ENCODE peak calls at places on chromosomes 3 and 15, in four cellular contexts. L is right cardiac atrium, D is IMR-90, R is fibroblast of lung. B is an unnamed sample.

GRCh38 chr15:68307131-68307928 is 29.8 kb downstream of the FEM1B start:
- DNase-seq in L (no peak), D (no peak), R (no peak), B (no peak)

GRCh38 chr3:40869013-40869412 is 330.3 kb upstream of the CTNNB1 start:
- DNase-seq in L (no peak), D (no peak), R (no peak), B (no peak)

GRCh38 chr3:11847607-11848006 is 922 bp upstream of the TAMM41 start:
- DNase-seq in L (no peak), D (no peak), R (no peak), B (no peak)

GRCh38 chr3:38634133-38634532 is 15.4 kb downstream of the SCN5A start:
- DNase-seq in L (no peak), D (peak), R (no peak), B (no peak)

GRCh38 chr3:133956333-133956732 is 60.7 kb upstream of the RAB6B start:
- DNase-seq in L (peak), D (no peak), R (no peak), B (no peak)

GRCh38 chr3:79369306-79369705 is 398.5 kb downstream of the ROBO1 start:
- DNase-seq in L (no peak), D (peak), R (peak), B (no peak)

GRCh38 chr3:149638401-149639092 is 19.3 kb downstream of the WWTR1 start:
- DNase-seq in L (no peak), D (peak), R (peak), B (no peak)

GRCh38 chr3:172869356-172869755 is 118.8 kb downstream of the ECT2 start:
- DNase-seq in L (no peak), D (no peak), R (peak), B (no peak)

GRCh38 chr3:102715030-102715697 is 280.3 kb downstream of the ZPLD1 start:
- DNase-seq in L (no peak), D (no peak), R (peak), B (no peak)

GRCh38 chr15:52481915-52482314 is 46.8 kb downstream of the MYO5A start:
- DNase-seq in L (no peak), D (peak), R (peak), B (no peak)

GRCh38 chr3:129938140-129938930 is 36.2 kb upstream of the TRH start:
- DNase-seq in L (no peak), D (no peak), R (no peak), B (peak)

GRCh38 chr3:71076361-71076997 is 507.0 kb downstream of the FOXP1 start:
- DNase-seq in L (no peak), D (peak), R (peak), B (no peak)

GRCh38 chr15:90481023-90481422 is 48.7 kb upstream of the CRTC3 start:
- DNase-seq in L (no peak), D (no peak), R (no peak), B (no peak)

GRCh38 chr15:68379759-68380290 is 52.1 kb downstream of the ITGA11 start:
- DNase-seq in L (peak), D (peak), R (peak), B (peak)

GRCh38 chr3:179067839-179068238 is 3.8 kb downstream of the ZMAT3 start:
- DNase-seq in L (no peak), D (no peak), R (peak), B (no peak)

GRCh38 chr15:73945109-73945508 is 18.8 kb downstream of the LOXL1 start:
- DNase-seq in L (no peak), D (no peak), R (no peak), B (no peak)

GRCh38 chr15:39273805-39274411 is 307.0 kb upstream of the THBS1 start:
- DNase-seq in L (no peak), D (peak), R (peak), B (no peak)

GRCh38 chr3:152021951-152022461 is 148.6 kb downstream of the SUCNR1 start:
- DNase-seq in L (no peak), D (peak), R (peak), B (no peak)

GRCh38 chr3:9809615-9810356 is at the start of gene TTLL3:
- DNase-seq in L (peak), D (peak), R (peak), B (peak)

GRCh38 chr3:186141776-186142175 is 32.9 kb upstream of the ETV5 start:
- DNase-seq in L (no peak), D (no peak), R (no peak), B (no peak)

GRCh38 chr3:152069871-152070270 is 196.4 kb downstream of the SUCNR1 start:
- DNase-seq in L (no peak), D (peak), R (no peak), B (no peak)

GRCh38 chr15:40029979-40030893 is 8.7 kb downstream of the SRP14 start:
- DNase-seq in L (no peak), D (peak), R (peak), B (no peak)

GRCh38 chr3:145013931-145014330 is 1042.3 kb downstream of the DIPK2A start:
- DNase-seq in L (no peak), D (no peak), R (peak), B (no peak)

GRCh38 chr3:103818800-103819199 is 1384.0 kb downstream of the ZPLD1 start:
- DNase-seq in L (no peak), D (no peak), R (no peak), B (no peak)
- H3K27ac ChIP-seq in L (no peak), D (no peak), R (no peak), B (no peak)

GRCh38 chr15:98541519-98541918 is 106.8 kb upstream of the IGF1R start:
- DNase-seq in L (no peak), D (peak), R (peak), B (no peak)
- H3K4me3 ChIP-seq in L (no peak), D (no peak), R (no peak), B (no peak)

DNA sequence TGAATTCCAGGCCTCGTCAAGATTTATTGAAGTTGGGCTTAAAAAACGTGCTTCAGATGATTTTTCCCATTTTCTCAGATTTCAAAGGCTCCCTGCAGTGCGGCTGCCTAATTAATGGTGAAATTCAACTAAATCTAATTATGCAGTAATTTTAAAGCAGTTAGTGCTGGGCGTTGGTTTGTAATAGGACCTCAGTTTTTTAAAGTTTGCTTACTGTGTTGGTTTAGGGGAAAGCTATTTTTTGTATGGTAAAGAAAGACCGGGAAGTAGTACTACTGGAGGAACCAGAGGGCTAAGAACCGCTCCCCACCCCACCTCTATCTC is 11.6 kb downstream of the NR2F2 start:
- DNase-seq in L (no peak), D (no peak), R (peak), B (no peak)
- H3K27ac ChIP-seq in L (peak), D (peak), R (peak), B (peak)

DNA sequence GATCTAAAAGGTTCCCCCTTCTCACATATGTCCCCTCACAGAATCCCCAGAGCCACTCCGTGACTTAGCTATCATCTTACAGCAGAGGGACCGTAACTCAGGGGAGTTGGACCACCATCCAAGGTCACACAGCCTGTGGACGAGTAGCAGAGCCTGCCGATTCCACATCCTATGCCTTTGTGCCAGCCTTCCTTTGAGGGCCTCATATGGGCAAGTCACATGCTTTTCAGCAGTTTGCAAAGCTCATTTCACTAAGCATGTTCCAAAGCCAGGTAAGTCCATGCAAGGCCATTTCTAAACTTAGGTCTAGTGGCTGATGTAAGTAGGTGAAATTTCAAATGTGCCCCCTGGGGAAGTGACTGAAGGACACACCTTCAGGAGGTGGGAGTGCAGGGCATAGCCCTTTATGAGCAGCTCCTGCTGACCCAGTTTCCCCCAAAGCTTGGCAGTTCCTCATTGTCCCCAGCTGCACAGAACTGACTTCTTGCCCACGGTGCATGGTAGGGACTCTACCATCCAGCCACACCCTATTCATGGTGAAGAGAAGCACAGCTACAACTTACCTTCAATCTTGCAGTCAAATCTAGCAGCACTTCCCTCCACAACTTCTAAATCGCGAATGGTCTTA is 33.3 kb upstream of the HACD2 start:
- DNase-seq in L (no peak), D (no peak), R (no peak), B (no peak)
- H3K4me3 ChIP-seq in L (no peak), D (peak), R (no peak), B (peak)

DNA sequence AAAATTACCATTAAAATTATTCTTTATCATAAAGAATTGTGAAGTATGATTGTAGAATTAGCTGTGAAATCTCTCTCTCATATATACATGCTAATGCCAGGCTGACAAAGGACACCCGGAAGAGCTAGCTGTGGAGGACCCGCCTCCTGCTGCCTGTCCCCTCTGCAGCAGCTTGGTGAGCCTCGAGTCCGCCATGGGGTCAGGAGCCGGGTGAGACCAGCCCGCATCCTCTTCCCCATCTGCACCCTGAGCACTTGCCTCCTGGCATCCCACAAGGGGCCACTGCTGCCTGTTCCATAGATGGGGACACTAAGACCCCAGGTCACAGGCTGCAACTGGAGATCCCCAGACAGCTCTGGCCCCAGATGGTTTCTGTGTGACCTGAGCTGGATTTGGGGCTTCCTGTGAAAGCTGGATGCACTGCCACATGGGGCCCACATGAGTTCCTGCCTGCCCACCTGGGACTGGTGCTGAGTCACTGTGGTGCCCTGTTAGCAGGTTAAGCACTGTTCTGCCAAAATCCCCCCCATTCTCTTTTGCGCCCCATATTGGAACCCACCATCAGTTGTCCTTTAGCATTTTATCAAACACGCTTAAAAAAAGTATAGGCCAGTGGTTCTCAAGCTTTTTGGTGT is 91.5 kb downstream of the IQSEC1 start:
- DNase-seq in L (no peak), D (no peak), R (no peak), B (no peak)
- H3K27ac ChIP-seq in L (no peak), D (no peak), R (no peak), B (no peak)

GRCh38 chr15:36598529-36599177 is 19.2 kb downstream of the CDIN1 start:
- DNase-seq in L (no peak), D (peak), R (peak), B (no peak)
- H3K4me3 ChIP-seq in L (no peak), D (peak), R (no peak), B (no peak)

DNA sequence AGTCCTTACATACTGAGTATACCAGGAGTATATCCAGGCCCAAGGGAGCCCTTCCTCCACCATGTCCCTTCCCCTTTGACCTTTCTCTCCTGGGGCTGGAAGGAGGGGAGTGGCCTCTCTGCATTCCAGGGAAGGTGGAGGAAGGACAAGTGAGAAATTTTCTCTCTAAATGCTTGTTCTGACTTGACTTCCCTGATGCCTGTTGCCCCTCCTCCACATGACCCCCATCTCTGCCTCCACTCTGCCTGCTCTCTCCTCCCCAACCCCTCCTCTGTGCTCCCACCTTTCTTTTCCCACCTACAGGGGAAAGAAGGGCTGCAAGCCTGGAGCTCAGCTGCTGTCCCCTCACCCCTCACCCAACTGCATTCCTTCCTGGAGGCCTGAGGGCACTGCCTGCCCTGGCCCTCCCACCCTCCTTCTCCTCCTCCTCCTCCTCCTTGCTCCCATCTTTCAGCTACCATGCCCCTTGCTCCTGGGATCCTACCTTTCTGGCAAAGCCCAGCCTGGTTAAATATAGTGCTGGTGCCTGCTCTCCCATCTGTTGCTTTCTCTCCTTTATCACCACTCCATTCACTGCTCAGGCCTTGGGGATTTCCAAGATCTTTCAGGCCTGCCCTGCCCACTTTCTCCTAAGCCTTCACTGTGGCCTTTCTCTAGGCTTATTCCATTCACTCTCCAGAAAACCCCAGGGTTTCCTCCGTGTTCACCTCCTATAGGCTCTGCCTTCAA is 8.5 kb upstream of the DAG1 start:
- DNase-seq in L (no peak), D (peak), R (no peak), B (no peak)
- H3K27ac ChIP-seq in L (peak), D (no peak), R (no peak), B (peak)

DNA sequence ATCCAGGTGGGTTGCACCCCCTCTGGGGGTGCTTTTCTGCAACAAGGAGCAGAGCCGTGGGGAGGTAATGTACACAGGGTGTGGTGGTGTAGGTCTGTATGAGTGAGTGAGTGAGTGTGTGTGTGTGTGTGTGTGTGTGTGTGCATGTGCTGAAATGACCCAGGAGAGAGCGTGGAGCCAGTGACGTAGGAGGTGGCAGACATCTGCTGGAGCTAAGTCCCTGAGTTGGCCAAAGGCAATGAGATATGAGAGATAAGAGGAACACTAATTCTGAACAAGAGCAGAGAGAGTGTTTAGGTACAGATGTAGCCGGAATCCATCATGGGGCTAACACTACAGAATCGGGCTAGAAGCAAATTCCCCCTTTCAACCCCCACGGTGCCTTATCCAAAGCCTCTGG is 27.6 kb downstream of the BDH1 start:
- DNase-seq in L (no peak), D (no peak), R (no peak), B (no peak)
- H3K4me3 ChIP-seq in L (no peak), D (no peak), R (no peak), B (no peak)

GRCh38 chr15:75109021-75109690 is 85.8 kb downstream of the PPCDC start:
- DNase-seq in L (no peak), D (no peak), R (no peak), B (no peak)
- H3K27ac ChIP-seq in L (no peak), D (no peak), R (no peak), B (no peak)

GRCh38 chr3:77039606-77040553 is at the start of gene ROBO2:
- DNase-seq in L (peak), D (peak), R (peak), B (peak)
- H3K4me3 ChIP-seq in L (peak), D (peak), R (peak), B (peak)

B was measured in sigmoid colon.